ENCODE peak calls at places on chromosome X, in eight cellular contexts. One of them, this sample, is unnamed.

GRCh38 chrX:153206425-153207046 is 27.5 kb downstream of the MAGEA1 start:
- DNase-seq in body of pancreas: no peak
- DNase-seq in MM.1S: no peak
- DNase-seq in tibial nerve: no peak
- DNase-seq in GM23338: no peak
- DNase-seq in tibial artery: no peak
- DNase-seq in SK-N-SH: no peak
- DNase-seq in left ventricle myocardium inferior: no peak
- DNase-seq in this sample: no peak

GRCh38 chrX:104488811-104489210 is 77.2 kb upstream of the IL1RAPL2 start:
- DNase-seq in body of pancreas: no peak
- DNase-seq in MM.1S: no peak
- DNase-seq in tibial nerve: no peak
- DNase-seq in GM23338: no peak
- DNase-seq in tibial artery: no peak
- DNase-seq in SK-N-SH: no peak
- DNase-seq in left ventricle myocardium inferior: no peak
- DNase-seq in this sample: no peak

GRCh38 chrX:86133761-86134160 is 14.5 kb upstream of the DACH2 start:
- DNase-seq in body of pancreas: no peak
- DNase-seq in MM.1S: peak
- DNase-seq in tibial nerve: no peak
- DNase-seq in GM23338: peak
- DNase-seq in tibial artery: no peak
- DNase-seq in SK-N-SH: peak
- DNase-seq in left ventricle myocardium inferior: no peak
- DNase-seq in this sample: peak

GRCh38 chrX:113260474-113260873 is 419.8 kb upstream of the AMOT start:
- DNase-seq in body of pancreas: no peak
- DNase-seq in MM.1S: peak
- DNase-seq in tibial nerve: no peak
- DNase-seq in GM23338: peak
- DNase-seq in tibial artery: no peak
- DNase-seq in SK-N-SH: no peak
- DNase-seq in left ventricle myocardium inferior: no peak
- DNase-seq in this sample: no peak

GRCh38 chrX:118212817-118213183 is 96.2 kb upstream of the KLHL13 start:
- DNase-seq in body of pancreas: no peak
- DNase-seq in MM.1S: peak
- DNase-seq in tibial nerve: no peak
- DNase-seq in GM23338: no peak
- DNase-seq in tibial artery: no peak
- DNase-seq in SK-N-SH: no peak
- DNase-seq in left ventricle myocardium inferior: no peak
- DNase-seq in this sample: no peak

GRCh38 chrX:21745756-21746155 is 12.2 kb downstream of the SMPX start:
- DNase-seq in body of pancreas: peak
- DNase-seq in MM.1S: peak
- DNase-seq in tibial nerve: peak
- DNase-seq in GM23338: peak
- DNase-seq in tibial artery: no peak
- DNase-seq in SK-N-SH: peak
- DNase-seq in left ventricle myocardium inferior: no peak
- DNase-seq in this sample: peak

GRCh38 chrX:105282077-105282476 is 61.6 kb upstream of the TEX13A start:
- DNase-seq in body of pancreas: no peak
- DNase-seq in MM.1S: no peak
- DNase-seq in tibial nerve: no peak
- DNase-seq in GM23338: no peak
- DNase-seq in tibial artery: no peak
- DNase-seq in SK-N-SH: no peak
- DNase-seq in left ventricle myocardium inferior: no peak
- DNase-seq in this sample: no peak

GRCh38 chrX:140034916-140035315 is 69.6 kb upstream of the CXorf66 start:
- DNase-seq in body of pancreas: no peak
- DNase-seq in MM.1S: peak
- DNase-seq in tibial nerve: no peak
- DNase-seq in GM23338: peak
- DNase-seq in tibial artery: no peak
- DNase-seq in SK-N-SH: peak
- DNase-seq in left ventricle myocardium inferior: no peak
- DNase-seq in this sample: peak

GRCh38 chrX:13646154-13646549 is 6.8 kb upstream of the TCEANC start:
- DNase-seq in body of pancreas: peak
- DNase-seq in MM.1S: peak
- DNase-seq in tibial nerve: peak
- DNase-seq in GM23338: peak
- DNase-seq in tibial artery: peak
- DNase-seq in SK-N-SH: peak
- DNase-seq in left ventricle myocardium inferior: peak
- DNase-seq in this sample: peak

GRCh38 chrX:91434351-91435168 is at the start of gene PABPC5:
- DNase-seq in body of pancreas: peak
- DNase-seq in MM.1S: no peak
- DNase-seq in tibial nerve: peak
- DNase-seq in GM23338: peak
- DNase-seq in tibial artery: peak
- DNase-seq in SK-N-SH: peak
- DNase-seq in left ventricle myocardium inferior: peak
- DNase-seq in this sample: peak

GRCh38 chrX:40646489-40647306 is 663 bp downstream of the CXorf38 start:
- DNase-seq in body of pancreas: peak
- DNase-seq in MM.1S: peak
- DNase-seq in tibial nerve: peak
- DNase-seq in GM23338: peak
- DNase-seq in tibial artery: peak
- DNase-seq in SK-N-SH: peak
- DNase-seq in left ventricle myocardium inferior: peak
- DNase-seq in this sample: no peak

GRCh38 chrX:154602766-154603437 is 16.2 kb downstream of the CTAG1B start:
- DNase-seq in body of pancreas: no peak
- DNase-seq in MM.1S: no peak
- DNase-seq in tibial nerve: no peak
- DNase-seq in GM23338: no peak
- DNase-seq in tibial artery: no peak
- DNase-seq in SK-N-SH: no peak
- DNase-seq in left ventricle myocardium inferior: no peak
- DNase-seq in this sample: no peak

GRCh38 chrX:154602226-154602625 is 16.9 kb downstream of the CTAG1B start:
- DNase-seq in body of pancreas: no peak
- DNase-seq in MM.1S: no peak
- DNase-seq in tibial nerve: no peak
- DNase-seq in GM23338: no peak
- DNase-seq in tibial artery: no peak
- DNase-seq in SK-N-SH: no peak
- DNase-seq in left ventricle myocardium inferior: no peak
- DNase-seq in this sample: no peak

GRCh38 chrX:154599531-154599930 is 14.6 kb downstream of the CTAG1A start:
- DNase-seq in body of pancreas: no peak
- DNase-seq in MM.1S: no peak
- DNase-seq in tibial nerve: no peak
- DNase-seq in GM23338: no peak
- DNase-seq in tibial artery: no peak
- DNase-seq in SK-N-SH: no peak
- DNase-seq in left ventricle myocardium inferior: no peak
- DNase-seq in this sample: no peak

GRCh38 chrX:154598656-154599055 is 13.7 kb downstream of the CTAG1A start:
- DNase-seq in body of pancreas: no peak
- DNase-seq in MM.1S: no peak
- DNase-seq in tibial nerve: no peak
- DNase-seq in GM23338: no peak
- DNase-seq in tibial artery: no peak
- DNase-seq in SK-N-SH: no peak
- DNase-seq in left ventricle myocardium inferior: no peak
- DNase-seq in this sample: no peak

DNA sequence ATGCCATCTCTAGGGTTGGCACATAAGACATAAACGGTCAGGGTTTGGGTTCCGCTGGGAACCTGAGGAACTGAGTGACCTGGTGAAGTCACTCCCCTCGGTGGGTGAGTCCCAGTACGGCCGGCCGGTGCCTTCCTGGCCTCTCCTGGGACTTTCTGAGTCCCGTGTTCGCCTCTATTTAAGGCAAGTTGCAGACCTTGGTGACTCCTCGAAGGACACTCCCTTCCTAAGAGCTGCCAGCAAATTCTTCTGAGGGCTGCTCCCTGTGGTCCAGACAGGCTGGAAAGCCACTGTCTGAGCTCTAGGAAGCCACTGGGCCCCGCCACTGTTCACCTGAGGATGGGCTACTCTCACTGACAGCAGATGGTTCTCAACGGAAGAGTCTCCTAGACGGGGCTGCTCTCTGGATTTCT is 16.0 kb downstream of the CTAG1A start:
- DNase-seq in body of pancreas: no peak
- DNase-seq in MM.1S: no peak
- DNase-seq in tibial nerve: no peak
- DNase-seq in GM23338: no peak
- DNase-seq in tibial artery: no peak
- DNase-seq in SK-N-SH: no peak
- DNase-seq in left ventricle myocardium inferior: no peak
- DNase-seq in this sample: no peak
- H3K27ac ChIP-seq in body of pancreas: no peak
- H3K27ac ChIP-seq in MM.1S: no peak
- H3K27ac ChIP-seq in tibial nerve: no peak
- H3K27ac ChIP-seq in GM23338: no peak
- H3K27ac ChIP-seq in tibial artery: no peak
- H3K27ac ChIP-seq in SK-N-SH: no peak
- H3K27ac ChIP-seq in left ventricle myocardium inferior: no peak
- H3K27ac ChIP-seq in this sample: no peak

GRCh38 chrX:16251782-16252181 is 84.5 kb downstream of the MAGEB17 start:
- DNase-seq in body of pancreas: no peak
- DNase-seq in MM.1S: no peak
- DNase-seq in tibial nerve: no peak
- DNase-seq in GM23338: no peak
- DNase-seq in tibial artery: no peak
- DNase-seq in SK-N-SH: no peak
- DNase-seq in left ventricle myocardium inferior: no peak
- DNase-seq in this sample: no peak

DNA sequence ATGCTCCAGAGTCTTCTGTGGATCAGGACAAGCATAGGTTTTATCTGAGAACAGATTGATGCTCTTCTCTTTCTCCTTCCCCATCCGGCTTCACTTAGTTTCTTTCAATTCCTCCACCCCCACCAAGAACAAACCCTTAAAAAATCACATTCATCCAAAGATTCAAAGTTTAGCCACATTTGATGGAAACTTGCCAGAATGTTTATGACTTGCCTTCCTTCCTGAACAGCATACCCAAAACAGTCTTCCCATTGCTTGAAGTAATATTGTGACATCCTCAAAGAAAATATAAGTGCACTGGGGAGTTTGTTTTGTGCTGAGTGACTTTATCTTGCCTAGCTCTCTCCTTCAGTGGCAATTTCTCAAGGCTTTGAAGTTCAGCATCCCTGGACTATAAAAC is 83.0 kb downstream of the MAGEB17 start:
- DNase-seq in body of pancreas: no peak
- DNase-seq in MM.1S: no peak
- DNase-seq in tibial nerve: no peak
- DNase-seq in GM23338: no peak
- DNase-seq in tibial artery: no peak
- DNase-seq in SK-N-SH: no peak
- DNase-seq in left ventricle myocardium inferior: no peak
- DNase-seq in this sample: peak
- TF ChIP-seq CTCF in body of pancreas: no peak
- TF ChIP-seq CTCF in MM.1S: no peak
- TF ChIP-seq CTCF in tibial nerve: no peak
- TF ChIP-seq CTCF in GM23338: no peak
- TF ChIP-seq CTCF in tibial artery: no peak
- TF ChIP-seq CTCF in SK-N-SH: no peak
- TF ChIP-seq CTCF in left ventricle myocardium inferior: no peak
- TF ChIP-seq CTCF in this sample: no peak

DNA sequence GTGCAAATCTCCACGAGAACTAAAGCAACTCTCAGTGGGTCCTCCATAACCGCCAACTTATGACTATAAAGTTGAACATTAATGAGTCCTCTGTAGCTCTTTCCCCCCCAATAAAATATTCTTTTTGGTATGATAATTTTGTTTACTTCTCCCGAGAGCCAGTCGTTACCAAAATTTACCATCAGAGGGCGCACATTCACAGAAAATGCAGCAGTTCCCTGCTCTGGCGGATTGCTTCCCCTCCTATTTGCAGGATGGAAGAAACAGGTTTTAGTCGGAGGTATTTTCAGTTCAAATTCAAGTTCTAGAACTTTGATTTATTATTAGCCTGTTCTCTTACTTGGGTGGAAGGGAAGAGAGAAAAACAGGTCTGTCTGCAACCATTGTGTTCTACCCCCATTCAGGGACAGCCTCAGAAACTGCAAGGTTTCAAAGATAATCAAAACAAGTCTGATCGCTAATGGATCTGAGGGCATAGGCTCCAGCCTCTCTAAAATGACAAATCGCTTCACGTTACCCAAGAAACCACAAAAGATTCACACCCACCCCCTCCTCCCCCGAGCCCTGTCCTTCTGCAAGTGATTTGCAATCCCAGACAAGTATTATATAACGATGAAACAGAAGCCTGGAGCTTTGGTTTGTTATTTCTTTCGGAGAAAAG is 263.7 kb upstream of the RPS6KA3 start:
- DNase-seq in body of pancreas: peak
- DNase-seq in MM.1S: peak
- DNase-seq in tibial nerve: peak
- DNase-seq in GM23338: peak
- DNase-seq in tibial artery: peak
- DNase-seq in SK-N-SH: peak
- DNase-seq in left ventricle myocardium inferior: no peak
- DNase-seq in this sample: peak
- H3K4me3 ChIP-seq in body of pancreas: no peak
- H3K4me3 ChIP-seq in MM.1S: no peak
- H3K4me3 ChIP-seq in tibial nerve: no peak
- H3K4me3 ChIP-seq in GM23338: peak
- H3K4me3 ChIP-seq in tibial artery: no peak
- H3K4me3 ChIP-seq in SK-N-SH: peak
- H3K4me3 ChIP-seq in left ventricle myocardium inferior: peak
- H3K4me3 ChIP-seq in this sample: no peak

GRCh38 chrX:19283597-19284339 is 60.0 kb upstream of the PDHA1 start:
- DNase-seq in body of pancreas: no peak
- DNase-seq in MM.1S: no peak
- DNase-seq in tibial nerve: no peak
- DNase-seq in GM23338: no peak
- DNase-seq in tibial artery: no peak
- DNase-seq in SK-N-SH: no peak
- DNase-seq in left ventricle myocardium inferior: no peak
- DNase-seq in this sample: no peak
- H3K27ac ChIP-seq in body of pancreas: no peak
- H3K27ac ChIP-seq in MM.1S: no peak
- H3K27ac ChIP-seq in tibial nerve: no peak
- H3K27ac ChIP-seq in GM23338: no peak
- H3K27ac ChIP-seq in tibial artery: no peak
- H3K27ac ChIP-seq in SK-N-SH: no peak
- H3K27ac ChIP-seq in left ventricle myocardium inferior: no peak
- H3K27ac ChIP-seq in this sample: no peak

GRCh38 chrX:24859211-24859841 is 156.4 kb downstream of the ARX start:
- DNase-seq in body of pancreas: no peak
- DNase-seq in MM.1S: no peak
- DNase-seq in tibial nerve: no peak
- DNase-seq in GM23338: peak
- DNase-seq in tibial artery: no peak
- DNase-seq in SK-N-SH: no peak
- DNase-seq in left ventricle myocardium inferior: no peak
- DNase-seq in this sample: no peak
- TF ChIP-seq CTCF in body of pancreas: no peak
- TF ChIP-seq CTCF in MM.1S: no peak
- TF ChIP-seq CTCF in tibial nerve: no peak
- TF ChIP-seq CTCF in GM23338: no peak
- TF ChIP-seq CTCF in tibial artery: no peak
- TF ChIP-seq CTCF in SK-N-SH: no peak
- TF ChIP-seq CTCF in left ventricle myocardium inferior: no peak
- TF ChIP-seq CTCF in this sample: no peak

This sample was measured in A673.